ENCODE peak calls at places on chromosomes 3 and 15, in six cellular contexts. C, G, E, R, S and V are unnamed samples.

GRCh38 chr3:11917051-11917450 is 70.4 kb upstream of the TAMM41 start:
- DNase-seq in C (no peak), G (no peak), E (no peak), R (peak; percentile 39), S (no peak), V (no peak)

GRCh38 chr3:54949491-54950044 is 21.7 kb upstream of the LRTM1 start:
- DNase-seq in C (no peak), G (no peak), E (no peak), R (no peak), S (no peak), V (no peak)

GRCh38 chr3:171055336-171056178 is 29.0 kb upstream of the SLC2A2 start:
- DNase-seq in C (no peak), G (no peak), E (no peak), R (no peak), S (peak; percentile 76), V (no peak)

GRCh38 chr3:32859604-32860237 is 41.9 kb downstream of the TRIM71 start:
- DNase-seq in C (no peak), G (no peak), E (no peak), R (no peak), S (no peak), V (no peak)

GRCh38 chr3:194865081-194865480 is 179.4 kb downstream of the FAM43A start:
- DNase-seq in C (no peak), G (no peak), E (no peak), R (no peak), S (no peak), V (no peak)

GRCh38 chr15:61131598-61131954 is 97.5 kb downstream of the RORA start:
- DNase-seq in C (no peak), G (no peak), E (no peak), R (no peak), S (no peak), V (no peak)

GRCh38 chr3:2927252-2927651 is 182.9 kb downstream of the IL5RA start:
- DNase-seq in C (no peak), G (no peak), E (no peak), R (no peak), S (no peak), V (no peak)

GRCh38 chr3:188979669-188980311 is 192.0 kb upstream of the TPRG1 start:
- DNase-seq in C (no peak), G (no peak), E (no peak), R (peak; percentile 18), S (no peak), V (no peak)

GRCh38 chr15:46129145-46129544 is 494.3 kb downstream of the SQOR start:
- DNase-seq in C (no peak), G (no peak), E (no peak), R (no peak), S (no peak), V (no peak)

GRCh38 chr3:112814256-112814655 is 32.4 kb downstream of the CD200R1L start:
- DNase-seq in C (no peak), G (no peak), E (peak; percentile 56), R (no peak), S (peak; percentile 74), V (no peak)

GRCh38 chr15:99732711-99733267 is 448 bp downstream of the LYSMD4 start:
- DNase-seq in C (no peak), G (no peak), E (peak; percentile 16), R (peak; percentile 90), S (no peak), V (no peak)

GRCh38 chr3:116302087-116302747 is 143.1 kb downstream of the LSAMP start:
- DNase-seq in C (no peak), G (no peak), E (no peak), R (no peak), S (peak; percentile 29), V (no peak)

GRCh38 chr15:65517866-65518207 is 348 bp upstream of the DPP8 start:
- DNase-seq in C (no peak), G (no peak), E (no peak), R (no peak), S (no peak), V (no peak)

GRCh38 chr3:78734048-78734637 is 1033.7 kb downstream of the ROBO1 start:
- DNase-seq in C (no peak), G (no peak), E (no peak), R (no peak), S (peak; percentile 28), V (no peak)

GRCh38 chr3:152258448-152259302 is 10.1 kb upstream of the MBNL1 start:
- DNase-seq in C (peak; percentile 37), G (peak; percentile 26), E (no peak), R (no peak), S (peak; percentile 100), V (no peak)

GRCh38 chr3:187770224-187770623 is 25.0 kb upstream of the BCL6 start:
- DNase-seq in C (no peak), G (no peak), E (peak; percentile 67), R (no peak), S (no peak), V (peak; percentile 33)

GRCh38 chr3:192864943-192865342 is 52.7 kb downstream of the MB21D2 start:
- DNase-seq in C (no peak), G (no peak), E (peak; percentile 67), R (no peak), S (no peak), V (no peak)

GRCh38 chr15:68578960-68579935 is at the start of gene CORO2B:
- DNase-seq in C (no peak), G (peak; percentile 74), E (no peak), R (peak; percentile 87), S (no peak), V (no peak)

GRCh38 chr3:43024183-43024865 is 45.2 kb downstream of the GASK1A start:
- DNase-seq in C (no peak), G (no peak), E (no peak), R (no peak), S (no peak), V (no peak)

GRCh38 chr15:78630886-78631633 is 9.9 kb downstream of the CHRNB4 start:
- DNase-seq in C (no peak), G (peak; percentile 5), E (no peak), R (no peak), S (no peak), V (no peak)

GRCh38 chr3:98022978-98023820 is 11.9 kb downstream of the GABRR3 start:
- DNase-seq in C (peak; percentile 72), G (peak; percentile 91), E (peak; percentile 82), R (peak; percentile 39), S (peak; percentile 47), V (peak; percentile 38)

GRCh38 chr3:190617185-190617584 is 103.3 kb downstream of the IL1RAP start:
- DNase-seq in C (no peak), G (no peak), E (no peak), R (no peak), S (peak; percentile 45), V (peak; percentile 16)

GRCh38 chr3:104460477-104461406 is 906.0 kb upstream of the ALCAM start:
- DNase-seq in C (no peak), G (no peak), E (peak; percentile 76), R (no peak), S (peak; percentile 29), V (no peak)

GRCh38 chr3:81929697-81930096 is 168.3 kb upstream of the GBE1 start:
- DNase-seq in C (no peak), G (no peak), E (no peak), R (no peak), S (no peak), V (no peak)

GRCh38 chr3:150755902-150756301 is 7.1 kb downstream of the SIAH2 start:
- DNase-seq in C (no peak), G (no peak), E (no peak), R (no peak), S (no peak), V (no peak)

GRCh38 chr3:129595544-129596193 is 10.8 kb downstream of the PLXND1 start:
- DNase-seq in C (no peak), G (peak; percentile 49), E (no peak), R (no peak), S (no peak), V (no peak)

GRCh38 chr15:52803543-52804306 is 13.6 kb upstream of the ONECUT1 start:
- DNase-seq in C (no peak), G (no peak), E (peak; percentile 37), R (peak; percentile 77), S (no peak), V (no peak)
- H3K4me3 ChIP-seq in C (no peak overlapping the region), G (no peak overlapping the region), E (peak overlapping the region; percentile 48), R (peak overlapping the region; percentile 11), S (no peak overlapping the region), V (no peak overlapping the region)

GRCh38 chr3:23845361-23845760 is 39.6 kb downstream of the UBE2E1 start:
- DNase-seq in C (no peak), G (no peak), E (no peak), R (no peak), S (no peak), V (no peak)

GRCh38 chr3:23840521-23840920 is 34.8 kb downstream of the UBE2E1 start:
- DNase-seq in C (no peak), G (no peak), E (no peak), R (no peak), S (no peak), V (no peak)

GRCh38 chr3:23845817-23846216 is 40.1 kb downstream of the UBE2E1 start:
- DNase-seq in C (no peak), G (no peak), E (no peak), R (no peak), S (peak; percentile 45), V (no peak)
- TF ChIP-seq CTCF in C (no peak), G (no peak), E (no peak), R (no peak), S (no peak), V (no peak)

GRCh38 chr15:74777769-74778598 is 3.9 kb upstream of the CSK start:
- DNase-seq in C (no peak), G (no peak), E (no peak), R (no peak), S (no peak), V (no peak)
- H3K4me3 ChIP-seq in C (peak overlapping the region; percentile 31), G (no peak overlapping the region), E (no peak overlapping the region), R (no peak overlapping the region), S (no peak overlapping the region), V (no peak overlapping the region)

GRCh38 chr3:124532071-124532470 is 198.2 kb upstream of the UMPS start:
- DNase-seq in C (no peak), G (no peak), E (no peak), R (no peak), S (peak; percentile 56), V (no peak)

GRCh38 chr3:124522226-124522625 is 208.0 kb upstream of the UMPS start:
- DNase-seq in C (no peak), G (no peak), E (no peak), R (no peak), S (peak; percentile 85), V (no peak)

GRCh38 chr3:124530916-124531315 is 199.3 kb upstream of the UMPS start:
- DNase-seq in C (no peak), G (no peak), E (no peak), R (no peak), S (peak; percentile 27), V (no peak)

GRCh38 chr3:124529826-124530571 is 200.3 kb upstream of the UMPS start:
- DNase-seq in C (no peak), G (no peak), E (no peak), R (no peak), S (peak; percentile 40), V (no peak)

GRCh38 chr3:124526601-124527000 is 203.7 kb upstream of the UMPS start:
- DNase-seq in C (no peak), G (no peak), E (no peak), R (no peak), S (no peak), V (no peak)
- TF ChIP-seq CTCF in C (no peak), G (no peak), E (peak; percentile 18), R (no peak), S (no peak), V (peak; percentile 31)